ENCODE peak calls at places on chromosome 20, in five cellular contexts. P is CD8-positive, alpha-beta memory T cell; G is H9; E is mammary epithelial cell; F is Peyer's patch. D is an unnamed sample. For H3K4me1 and H3K27me3, the result is how much of the 10 kb centered on the place peaks cover.

GRCh38 chr20:3251806-3252205 is 12.8 kb upstream of the SLC4A11 start:
- DNase-seq in P (no peak), G (no peak), E (peak), F (no peak), D (no peak)

GRCh38 chr20:35615667-35616464 is at the start of gene SPAG4:
- DNase-seq in P (peak), G (peak), E (peak), F (peak), D (peak)

GRCh38 chr20:4937422-4938319 is 63.6 kb downstream of the SLC23A2 start:
- DNase-seq in P (no peak), G (no peak), E (no peak), F (no peak), D (no peak)

GRCh38 chr20:10558635-10559187 is 115.1 kb downstream of the JAG1 start:
- DNase-seq in P (no peak), G (no peak), E (peak), F (no peak), D (peak)

GRCh38 chr20:63498950-63499332 is at the start of gene EEF1A2:
- DNase-seq in P (peak), G (peak), E (no peak), F (no peak), D (peak)

GRCh38 chr20:5553194-5553815 is 196.9 kb upstream of the SHLD1 start:
- DNase-seq in P (no peak), G (no peak), E (no peak), F (no peak), D (no peak)

GRCh38 chr20:51966296-51966971 is 164.1 kb upstream of the SALL4 start:
- DNase-seq in P (no peak), G (peak), E (peak), F (no peak), D (peak)

GRCh38 chr20:63032861-63033634 is 26.3 kb upstream of the BHLHE23 start:
- DNase-seq in P (no peak), G (peak), E (no peak), F (peak), D (no peak)

GRCh38 chr20:35030136-35030535 is 62.5 kb downstream of the TRPC4AP start:
- DNase-seq in P (no peak), G (no peak), E (no peak), F (no peak), D (no peak)

GRCh38 chr20:6277661-6278060 is 154.8 kb upstream of the FERMT1 start:
- DNase-seq in P (no peak), G (no peak), E (no peak), F (no peak), D (no peak)

GRCh38 chr20:10511507-10512231 is 76.6 kb downstream of the SLX4IP start:
- DNase-seq in P (peak), G (peak), E (peak), F (peak), D (peak)

GRCh38 chr20:36499723-36500501 is 41.4 kb upstream of the MYL9 start:
- DNase-seq in P (no peak), G (no peak), E (no peak), F (no peak), D (no peak)

DNA sequence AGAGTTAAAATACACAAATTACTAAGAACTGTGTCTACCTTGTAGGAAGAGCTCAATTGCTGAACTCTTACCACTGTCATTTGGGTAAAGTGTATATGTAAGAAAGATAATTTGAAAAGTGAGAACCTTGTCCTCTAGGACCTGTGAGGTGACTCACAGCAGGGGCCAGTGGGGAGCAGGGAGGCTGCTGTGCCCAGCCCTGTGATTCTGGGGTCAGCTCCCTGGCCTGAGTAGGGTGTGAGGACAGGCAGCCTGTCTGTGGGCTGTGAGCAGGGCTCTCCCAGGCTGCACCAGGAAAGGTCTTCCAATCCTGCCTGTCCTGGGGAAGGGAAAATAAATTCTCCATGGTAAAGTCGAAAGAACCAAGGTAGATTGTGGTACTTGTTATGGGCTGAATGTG is 27.3 kb upstream of the SIRPG start:
- DNase-seq in P (no peak), G (no peak), E (no peak), F (no peak), D (peak)
- H3K4me1 ChIP-seq in P (under half), G (under half), E (under half), F (under half), D (under half)

GRCh38 chr20:24236204-24236603 is 233.2 kb upstream of the SYNDIG1 start:
- DNase-seq in P (no peak), G (no peak), E (no peak), F (no peak), D (no peak)
- H3K27ac ChIP-seq in P (no peak), G (no peak), E (no peak), F (no peak), D (no peak)

GRCh38 chr20:61528591-61528990 is 276.5 kb downstream of the CDH4 start:
- DNase-seq in P (no peak), G (no peak), E (no peak), F (peak), D (no peak)
- H3K27me3 ChIP-seq in P (under half), G (under half), E (under half), F (under half), D (under half)

DNA sequence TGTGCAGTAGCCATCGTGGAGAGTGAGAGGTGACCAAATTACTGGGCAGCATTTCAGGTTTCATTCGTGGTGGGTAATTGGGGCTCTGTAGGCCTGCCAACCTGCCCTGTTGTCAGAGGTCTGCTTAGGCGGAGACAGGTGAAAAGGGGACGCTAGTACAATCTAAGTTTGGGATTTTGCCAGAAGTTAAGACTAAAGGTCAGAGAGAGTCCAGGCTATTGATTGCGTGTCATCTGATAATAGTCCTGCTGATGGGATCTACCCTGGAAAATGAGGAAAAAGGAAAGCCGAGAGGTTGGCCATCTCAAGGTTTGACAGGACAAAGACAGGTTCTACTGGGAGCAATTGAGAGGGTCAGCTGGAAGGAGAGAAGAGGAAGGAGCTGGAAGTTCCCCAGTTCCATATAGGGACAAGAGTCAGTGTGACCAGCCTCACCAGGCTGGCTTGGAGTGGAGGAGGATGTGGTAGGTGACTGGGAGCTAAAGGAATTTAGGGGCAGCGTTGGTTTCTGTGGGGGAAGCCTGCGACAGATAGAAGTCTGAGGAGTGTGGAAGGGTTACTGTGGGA is 10.9 kb downstream of the ARFGEF2 start:
- DNase-seq in P (no peak), G (no peak), E (peak), F (no peak), D (no peak)
- H3K4me1 ChIP-seq in P (under half), G (under half), E (under half), F (under half), D (under half)

D was measured in CD4-positive, CD25-positive, alpha-beta regulatory T cell.